ENCODE peak calls at places on chromosomes 2 and 18, in nine cellular contexts. J, Q, M, Y, L, P, G, U and A are unnamed samples.

GRCh38 chr2:189526936-189527654 is 53.5 kb downstream of the SLC40A1 start:
- DNase-seq in Y (no peak), Q (no peak), J (no peak), L (no peak), M (no peak), G (no peak), U (no peak), P (no peak), A (no peak)

GRCh38 chr2:13201924-13202323 is 485.2 kb downstream of the TRIB2 start:
- DNase-seq in M (no peak), L (no peak), Q (no peak), U (peak), Y (no peak), J (no peak), G (no peak), P (no peak), A (no peak)

GRCh38 chr2:85792783-85793441 is 39.1 kb downstream of the ATOH8 start:
- DNase-seq in L (no peak), J (no peak), U (peak), P (no peak), G (no peak), Y (no peak), Q (no peak), M (no peak), A (no peak)

GRCh38 chr2:127403460-127403859 is 14.8 kb upstream of the PROC start:
- DNase-seq in Y (no peak), Q (no peak), P (no peak), J (no peak), L (no peak), U (no peak), M (no peak), G (no peak), A (no peak)

GRCh38 chr18:27665264-27665799 is 480.2 kb upstream of the CHST9 start:
- DNase-seq in M (no peak), Q (no peak), G (no peak), J (no peak), P (no peak), L (no peak), Y (no peak), U (no peak), A (no peak)

GRCh38 chr2:17589406-17590035 is 49.0 kb downstream of the VSNL1 start:
- DNase-seq in J (no peak), G (no peak), P (no peak), M (no peak), L (no peak), Q (no peak), Y (no peak), U (no peak), A (no peak)

GRCh38 chr2:200600549-200601212 is 14.9 kb downstream of the AOX1 start:
- DNase-seq in M (no peak), L (no peak), J (no peak), U (no peak), Q (no peak), Y (no peak), P (no peak), G (no peak), A (no peak)

GRCh38 chr18:28715206-28715605 is 538.3 kb upstream of the CDH2 start:
- DNase-seq in Q (no peak), M (no peak), L (no peak), U (no peak), J (no peak), G (no peak), P (no peak), Y (no peak), A (no peak)

GRCh38 chr2:52144588-52144987 is 1112.7 kb upstream of the NRXN1 start:
- DNase-seq in P (no peak), G (no peak), Y (no peak), J (no peak), U (no peak), L (no peak), M (no peak), Q (no peak), A (no peak)

GRCh38 chr2:25161055-25161781 is 7.2 kb downstream of the POMC start:
- DNase-seq in U (no peak), P (peak), G (no peak), Q (peak), Y (peak), M (peak), J (no peak), L (no peak), A (no peak)

GRCh38 chr2:143524001-143524608 is 394.9 kb downstream of the ARHGAP15 start:
- DNase-seq in P (no peak), U (no peak), M (no peak), J (no peak), Y (no peak), G (no peak), Q (no peak), L (no peak), A (no peak)

GRCh38 chr2:215137741-215138340 is 585 bp downstream of the ABCA12 start:
- DNase-seq in U (peak), G (no peak), P (no peak), Y (no peak), L (no peak), Q (no peak), M (no peak), J (no peak), A (no peak)

GRCh38 chr18:22432672-22433137 is 15.0 kb upstream of the CTAGE1 start:
- DNase-seq in L (no peak), Y (no peak), G (no peak), J (no peak), P (peak), Q (no peak), M (peak), U (peak), A (no peak)

GRCh38 chr18:3211236-3211992 is 8.4 kb downstream of the MYOM1 start:
- DNase-seq in J (no peak), U (no peak), M (no peak), Q (no peak), Y (no peak), G (no peak), L (no peak), P (no peak), A (no peak)

GRCh38 chr2:105746177-105747080 is 1.7 kb downstream of the NCK2 start:
- DNase-seq in Y (peak), U (no peak), J (peak), L (no peak), M (peak), P (peak), Q (peak), G (no peak), A (peak)

GRCh38 chr2:32960647-32961403 is 14.1 kb downstream of the LTBP1 start:
- DNase-seq in G (no peak), L (no peak), Q (no peak), M (no peak), U (no peak), Y (no peak), P (no peak), J (no peak), A (no peak)

GRCh38 chr2:85135066-85135914 is 2.1 kb downstream of the TCF7L1 start:
- DNase-seq in J (peak), P (no peak), U (no peak), Q (no peak), G (no peak), L (no peak), M (no peak), Y (no peak), A (no peak)

GRCh38 chr2:161650116-161651015 is 26.1 kb downstream of the SLC4A10 start:
- DNase-seq in Y (no peak), L (no peak), P (no peak), M (no peak), U (no peak), J (no peak), G (no peak), Q (no peak), A (no peak)

GRCh38 chr18:24989760-24990547 is 362.0 kb downstream of the ZNF521 start:
- DNase-seq in L (no peak), P (no peak), M (no peak), Q (no peak), J (no peak), U (no peak), Y (no peak), G (no peak), A (peak)

GRCh38 chr2:98900721-98901120 is 35.3 kb downstream of the CRACDL start:
- DNase-seq in L (no peak), U (no peak), Q (no peak), M (peak), Y (no peak), G (no peak), J (no peak), P (peak), A (no peak)

GRCh38 chr18:25457636-25458035 is 105.7 kb upstream of the ZNF521 start:
- DNase-seq in Y (no peak), L (no peak), U (no peak), J (no peak), P (no peak), M (no peak), G (no peak), Q (no peak), A (no peak)

GRCh38 chr2:37768491-37768925 is 97.1 kb upstream of the CDC42EP3 start:
- DNase-seq in Y (no peak), L (no peak), J (no peak), P (no peak), U (no peak), G (no peak), M (no peak), Q (no peak), A (no peak)